ENCODE peak calls at places on chromosomes 1 and 21, in six cellular contexts. One of them, this sample, is unnamed.

GRCh38 chr1:86965012-86965826 is 50.8 kb downstream of the HS2ST1 start:
- DNase-seq in NCI-H345: no peak
- DNase-seq in NCI-H1930: no peak
- DNase-seq in EL: peak
- DNase-seq in gastrocnemius medialis: no peak
- DNase-seq in PC-9: peak
- DNase-seq in this sample: no peak

GRCh38 chr21:32306021-32306780 is 7.5 kb downstream of the MRAP start:
- DNase-seq in NCI-H1930: no peak
- DNase-seq in gastrocnemius medialis: no peak
- DNase-seq in PC-9: no peak
- DNase-seq in EL: no peak
- DNase-seq in NCI-H345: no peak
- DNase-seq in this sample: no peak

GRCh38 chr1:236173174-236173767 is 30.9 kb downstream of the GPR137B start:
- DNase-seq in PC-9: no peak
- DNase-seq in NCI-H345: no peak
- DNase-seq in NCI-H1930: no peak
- DNase-seq in gastrocnemius medialis: no peak
- DNase-seq in EL: no peak
- DNase-seq in this sample: no peak

GRCh38 chr1:186059752-186060151 is 315.3 kb downstream of the TPR start:
- DNase-seq in EL: no peak
- DNase-seq in NCI-H345: no peak
- DNase-seq in PC-9: no peak
- DNase-seq in NCI-H1930: no peak
- DNase-seq in gastrocnemius medialis: no peak
- DNase-seq in this sample: no peak

GRCh38 chr1:82225407-82226197 is 424.9 kb downstream of the ADGRL2 start:
- DNase-seq in EL: peak
- DNase-seq in NCI-H1930: no peak
- DNase-seq in gastrocnemius medialis: no peak
- DNase-seq in NCI-H345: peak
- DNase-seq in PC-9: no peak
- DNase-seq in this sample: peak

GRCh38 chr1:101653482-101653946 is 343.2 kb downstream of the OLFM3 start:
- DNase-seq in EL: peak
- DNase-seq in gastrocnemius medialis: no peak
- DNase-seq in NCI-H1930: no peak
- DNase-seq in PC-9: no peak
- DNase-seq in NCI-H345: no peak
- DNase-seq in this sample: no peak

GRCh38 chr1:223741861-223742260 is 29.5 kb downstream of the CAPN2 start:
- DNase-seq in EL: peak
- DNase-seq in NCI-H1930: no peak
- DNase-seq in PC-9: no peak
- DNase-seq in gastrocnemius medialis: no peak
- DNase-seq in NCI-H345: no peak
- DNase-seq in this sample: no peak

GRCh38 chr1:61077676-61078521 is 4.5 kb upstream of the NFIA start:
- DNase-seq in EL: peak
- DNase-seq in NCI-H1930: peak
- DNase-seq in NCI-H345: peak
- DNase-seq in PC-9: peak
- DNase-seq in gastrocnemius medialis: peak
- DNase-seq in this sample: peak

GRCh38 chr1:221576268-221576667 is 165.6 kb downstream of the DUSP10 start:
- DNase-seq in NCI-H345: no peak
- DNase-seq in EL: peak
- DNase-seq in PC-9: no peak
- DNase-seq in gastrocnemius medialis: no peak
- DNase-seq in NCI-H1930: no peak
- DNase-seq in this sample: no peak

GRCh38 chr1:78737241-78737640 is 87.6 kb downstream of the IFI44 start:
- DNase-seq in NCI-H1930: no peak
- DNase-seq in PC-9: no peak
- DNase-seq in EL: no peak
- DNase-seq in NCI-H345: no peak
- DNase-seq in gastrocnemius medialis: no peak
- DNase-seq in this sample: no peak

GRCh38 chr1:226489718-226490440 is 58.7 kb upstream of the STUM start:
- DNase-seq in PC-9: no peak
- DNase-seq in gastrocnemius medialis: no peak
- DNase-seq in NCI-H1930: no peak
- DNase-seq in EL: no peak
- DNase-seq in NCI-H345: no peak
- DNase-seq in this sample: no peak

GRCh38 chr1:171219751-171220385 is 28.4 kb upstream of the FMO1 start:
- DNase-seq in EL: peak
- DNase-seq in gastrocnemius medialis: no peak
- DNase-seq in NCI-H1930: no peak
- DNase-seq in PC-9: no peak
- DNase-seq in NCI-H345: no peak
- DNase-seq in this sample: no peak

GRCh38 chr1:12341667-12342066 is 111.8 kb downstream of the VPS13D start:
- DNase-seq in EL: no peak
- DNase-seq in PC-9: no peak
- DNase-seq in NCI-H1930: no peak
- DNase-seq in NCI-H345: no peak
- DNase-seq in gastrocnemius medialis: no peak
- DNase-seq in this sample: no peak

GRCh38 chr1:226967665-226968064 is 27.6 kb downstream of the COQ8A start:
- DNase-seq in NCI-H1930: no peak
- DNase-seq in gastrocnemius medialis: peak
- DNase-seq in PC-9: no peak
- DNase-seq in EL: peak
- DNase-seq in NCI-H345: no peak
- DNase-seq in this sample: no peak

GRCh38 chr1:31227891-31228290 is 11.8 kb downstream of the NKAIN1 start:
- DNase-seq in NCI-H1930: no peak
- DNase-seq in gastrocnemius medialis: no peak
- DNase-seq in PC-9: no peak
- DNase-seq in NCI-H345: no peak
- DNase-seq in EL: no peak
- DNase-seq in this sample: no peak

GRCh38 chr1:62144238-62144831 is 50.3 kb upstream of the L1TD1 start:
- DNase-seq in gastrocnemius medialis: no peak
- DNase-seq in NCI-H345: peak
- DNase-seq in PC-9: peak
- DNase-seq in NCI-H1930: peak
- DNase-seq in EL: peak
- DNase-seq in this sample: peak

GRCh38 chr1:202186327-202186726 is 7.3 kb upstream of the LGR6 start:
- DNase-seq in gastrocnemius medialis: no peak
- DNase-seq in EL: no peak
- DNase-seq in NCI-H345: no peak
- DNase-seq in PC-9: no peak
- DNase-seq in NCI-H1930: no peak
- DNase-seq in this sample: no peak

GRCh38 chr21:34337741-34338140 is 26.1 kb upstream of the KCNE2 start:
- DNase-seq in EL: no peak
- DNase-seq in PC-9: no peak
- DNase-seq in NCI-H1930: no peak
- DNase-seq in NCI-H345: no peak
- DNase-seq in gastrocnemius medialis: no peak
- DNase-seq in this sample: no peak

GRCh38 chr1:54763814-54764131 is 550 bp downstream of the PARS2 start:
- DNase-seq in EL: no peak
- DNase-seq in gastrocnemius medialis: no peak
- DNase-seq in NCI-H1930: no peak
- DNase-seq in NCI-H345: peak
- DNase-seq in PC-9: no peak
- DNase-seq in this sample: no peak

GRCh38 chr21:25508364-25508763 is 98.9 kb downstream of the MRPL39 start:
- DNase-seq in PC-9: no peak
- DNase-seq in NCI-H345: no peak
- DNase-seq in EL: no peak
- DNase-seq in gastrocnemius medialis: no peak
- DNase-seq in NCI-H1930: no peak
- DNase-seq in this sample: no peak

GRCh38 chr1:169784102-169784501 is 10.6 kb downstream of the METTL18 start:
- DNase-seq in EL: no peak
- DNase-seq in NCI-H345: no peak
- DNase-seq in PC-9: no peak
- DNase-seq in NCI-H1930: no peak
- DNase-seq in gastrocnemius medialis: no peak
- DNase-seq in this sample: no peak

GRCh38 chr1:9182784-9183257 is 51.8 kb upstream of the H6PD start:
- DNase-seq in PC-9: no peak
- DNase-seq in NCI-H345: no peak
- DNase-seq in NCI-H1930: no peak
- DNase-seq in gastrocnemius medialis: no peak
- DNase-seq in EL: no peak
- DNase-seq in this sample: no peak

GRCh38 chr21:36661511-36662309 is 37.2 kb upstream of the SIM2 start:
- DNase-seq in EL: peak
- DNase-seq in gastrocnemius medialis: no peak
- DNase-seq in NCI-H1930: no peak
- DNase-seq in NCI-H345: peak
- DNase-seq in PC-9: no peak
- DNase-seq in this sample: no peak

GRCh38 chr1:203289281-203289981 is 15.9 kb upstream of the BTG2 start:
- DNase-seq in NCI-H345: no peak
- DNase-seq in PC-9: no peak
- DNase-seq in gastrocnemius medialis: no peak
- DNase-seq in EL: no peak
- DNase-seq in NCI-H1930: no peak
- DNase-seq in this sample: no peak

GRCh38 chr1:116322752-116323405 is 50.2 kb upstream of the ATP1A1 start:
- DNase-seq in gastrocnemius medialis: no peak
- DNase-seq in NCI-H345: no peak
- DNase-seq in PC-9: no peak
- DNase-seq in EL: no peak
- DNase-seq in NCI-H1930: no peak
- DNase-seq in this sample: no peak

GRCh38 chr1:155166373-155167165 is 6.5 kb downstream of the KRTCAP2 start:
- DNase-seq in NCI-H1930: no peak
- DNase-seq in NCI-H345: peak
- DNase-seq in EL: no peak
- DNase-seq in gastrocnemius medialis: peak
- DNase-seq in PC-9: no peak
- DNase-seq in this sample: no peak

GRCh38 chr1:8815582-8816285 is 1.7 kb downstream of the RERE start:
- DNase-seq in gastrocnemius medialis: no peak
- DNase-seq in NCI-H1930: no peak
- DNase-seq in EL: no peak
- DNase-seq in NCI-H345: no peak
- DNase-seq in PC-9: no peak
- DNase-seq in this sample: no peak

GRCh38 chr1:30688920-30689794 is 34.2 kb downstream of the MATN1 start:
- DNase-seq in PC-9: no peak
- DNase-seq in EL: no peak
- DNase-seq in gastrocnemius medialis: no peak
- DNase-seq in NCI-H345: no peak
- DNase-seq in NCI-H1930: no peak
- DNase-seq in this sample: no peak

GRCh38 chr1:83641828-83642443 is 357.0 kb downstream of the TTLL7 start:
- DNase-seq in NCI-H1930: no peak
- DNase-seq in EL: no peak
- DNase-seq in gastrocnemius medialis: no peak
- DNase-seq in PC-9: no peak
- DNase-seq in NCI-H345: no peak
- DNase-seq in this sample: no peak

GRCh38 chr1:44949286-44949685 is 37.1 kb downstream of the EIF2B3 start:
- DNase-seq in gastrocnemius medialis: no peak
- DNase-seq in NCI-H1930: no peak
- DNase-seq in NCI-H345: no peak
- DNase-seq in PC-9: no peak
- DNase-seq in EL: no peak
- DNase-seq in this sample: no peak

GRCh38 chr1:108107658-108108057 is 92.5 kb downstream of the SLC25A24 start:
- DNase-seq in NCI-H345: no peak
- DNase-seq in NCI-H1930: no peak
- DNase-seq in gastrocnemius medialis: no peak
- DNase-seq in EL: peak
- DNase-seq in PC-9: peak
- DNase-seq in this sample: no peak

GRCh38 chr1:44338136-44338535 is 16.9 kb downstream of the ERI3 start:
- DNase-seq in gastrocnemius medialis: no peak
- DNase-seq in PC-9: no peak
- DNase-seq in NCI-H345: no peak
- DNase-seq in EL: no peak
- DNase-seq in NCI-H1930: no peak
- DNase-seq in this sample: no peak

GRCh38 chr1:109595540-109595939 is 23.9 kb downstream of the GNAT2 start:
- DNase-seq in PC-9: no peak
- DNase-seq in EL: peak
- DNase-seq in NCI-H1930: no peak
- DNase-seq in gastrocnemius medialis: no peak
- DNase-seq in NCI-H345: no peak
- DNase-seq in this sample: no peak

GRCh38 chr1:165235777-165236285 is 120.7 kb downstream of the LMX1A start:
- DNase-seq in EL: no peak
- DNase-seq in gastrocnemius medialis: no peak
- DNase-seq in PC-9: no peak
- DNase-seq in NCI-H345: peak
- DNase-seq in NCI-H1930: peak
- DNase-seq in this sample: no peak

GRCh38 chr1:15420853-15421465 is 11.3 kb downstream of the EFHD2 start:
- DNase-seq in PC-9: no peak
- DNase-seq in NCI-H345: no peak
- DNase-seq in NCI-H1930: no peak
- DNase-seq in EL: no peak
- DNase-seq in gastrocnemius medialis: no peak
- DNase-seq in this sample: no peak